ENCODE peak calls at places on chromosomes 1 and 21, in four cellular contexts. F, V, W and H are unnamed samples.

GRCh38 chr1:117275055-117275454 is 64.3 kb upstream of the VTCN1 start:
- DNase-seq in F (no peak), V (no peak), W (no peak), H (no peak)

GRCh38 chr1:224113545-224113917 is 380 bp upstream of the FBXO28 start:
- DNase-seq in F (no peak), V (no peak), W (no peak), H (no peak)

GRCh38 chr1:155004352-155005075 is 1.9 kb downstream of the ZBTB7B start:
- DNase-seq in F (no peak), V (no peak), W (no peak), H (no peak)

GRCh38 chr21:28392436-28392835 is 600.2 kb downstream of the LTN1 start:
- DNase-seq in F (no peak), V (no peak), W (no peak), H (no peak)

GRCh38 chr1:94620345-94621031 is 78.9 kb upstream of the F3 start:
- DNase-seq in F (no peak), V (no peak), W (no peak), H (no peak)

GRCh38 chr1:115112496-115113375 is 23.4 kb upstream of the TSPAN2 start:
- DNase-seq in F (no peak), V (peak), W (no peak), H (peak)

GRCh38 chr1:168408531-168409242 is 128.0 kb downstream of the TBX19 start:
- DNase-seq in F (peak), V (no peak), W (peak), H (no peak)

GRCh38 chr1:199116488-199116887 is 477.6 kb downstream of the PTPRC start:
- DNase-seq in F (no peak), V (no peak), W (no peak), H (no peak)

GRCh38 chr1:172180886-172181285 is 239.6 kb upstream of the C1orf105 start:
- DNase-seq in F (no peak), V (no peak), W (no peak), H (no peak)

GRCh38 chr1:21318714-21319159 is 28.5 kb upstream of the ECE1 start:
- DNase-seq in F (no peak), V (no peak), W (no peak), H (no peak)
- TF ChIP-seq PHF8 in F (no peak), V (no peak), W (no peak), H (no peak)

GRCh38 chr1:192610114-192610958 is 25.6 kb upstream of the RGS13 start:
- DNase-seq in F (peak), V (peak), W (no peak), H (no peak)
- TF ChIP-seq PHF8 in F (no peak), V (no peak), W (no peak), H (no peak)

GRCh38 chr1:53725238-53725689 is 13.7 kb downstream of the GLIS1 start:
- DNase-seq in F (peak), V (peak), W (peak), H (peak)
- TF ChIP-seq PHF8 in F (no peak), V (no peak), W (no peak), H (no peak)

GRCh38 chr1:179175011-179175934 is 54.2 kb downstream of the ABL2 start:
- DNase-seq in F (peak), V (no peak), W (no peak), H (no peak)
- TF ChIP-seq PHF8 in F (no peak), V (no peak), W (no peak), H (no peak)

DNA sequence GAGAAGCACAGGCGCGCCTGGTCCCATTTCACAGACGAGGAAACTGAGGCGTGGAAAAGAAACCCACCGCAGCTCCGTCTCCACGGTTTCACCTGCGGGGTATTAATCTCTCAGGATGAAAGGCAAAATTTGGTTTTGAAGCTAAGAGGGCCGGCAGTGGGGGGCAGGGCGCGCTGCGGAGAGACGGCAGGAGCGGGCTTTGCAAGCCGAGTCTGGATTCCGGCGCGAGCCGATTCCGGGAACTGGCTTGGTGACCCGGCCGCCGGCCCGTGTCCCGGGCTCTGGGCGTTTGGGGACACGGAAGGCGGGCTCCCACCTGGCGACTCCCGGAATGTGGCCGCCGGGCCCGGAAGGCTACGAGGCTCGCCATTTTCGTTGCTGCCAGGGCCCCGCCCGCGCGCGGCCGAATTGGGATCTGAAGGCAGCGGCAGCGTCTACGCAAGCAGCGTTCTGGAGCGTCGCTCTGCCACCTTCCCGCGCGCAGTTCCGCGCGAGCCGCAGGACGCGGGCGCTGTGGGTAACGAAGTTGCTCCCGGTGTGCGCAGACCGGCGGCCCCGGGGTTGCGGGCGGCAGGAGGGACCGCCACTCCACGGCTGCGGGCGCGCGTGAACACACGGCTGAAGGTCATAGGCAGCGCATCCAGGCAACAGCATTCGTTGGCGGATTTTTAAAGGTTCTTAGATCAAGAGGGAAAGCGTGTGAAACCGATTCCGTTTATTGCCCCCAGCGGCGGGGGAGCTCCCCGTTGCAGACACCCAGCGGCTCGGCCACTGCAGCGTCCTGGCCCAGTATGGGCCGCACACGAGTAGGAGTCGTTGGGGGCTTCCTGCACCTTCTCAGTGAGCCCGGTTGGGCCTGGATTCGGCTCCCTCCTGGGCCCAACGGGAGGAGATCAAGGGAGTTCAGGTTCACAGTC is 5.4 kb upstream of the PRDM16 start:
- DNase-seq in F (no peak), V (no peak), W (no peak), H (no peak)
- TF ChIP-seq PHF8 in F (no peak), V (no peak), W (no peak), H (no peak)